ENCODE peak calls at places on chromosomes 12 and 14, in four cellular contexts. One of them, this sample, is unnamed.

GRCh38 chr14:59358774-59359173 is 106.4 kb downstream of the GPR135 start:
- DNase-seq in A549: no peak
- DNase-seq in pancreas: no peak
- DNase-seq in uterus: no peak
- DNase-seq in this sample: no peak

GRCh38 chr12:3171195-3171591 is 94.0 kb downstream of the TSPAN9 start:
- DNase-seq in A549: peak; percentile 26
- DNase-seq in pancreas: no peak
- DNase-seq in uterus: no peak
- DNase-seq in this sample: no peak

GRCh38 chr12:106296179-106296877 is 6.2 kb upstream of the TCP11L2 start:
- DNase-seq in A549: peak; percentile 69
- DNase-seq in pancreas: no peak
- DNase-seq in uterus: no peak
- DNase-seq in this sample: no peak

GRCh38 chr12:64669270-64669842 is 59.1 kb downstream of the RASSF3 start:
- DNase-seq in A549: no peak
- DNase-seq in pancreas: peak; percentile 67
- DNase-seq in uterus: no peak
- DNase-seq in this sample: peak; percentile 54

GRCh38 chr14:26199599-26200370 is 398.0 kb downstream of the NOVA1 start:
- DNase-seq in A549: no peak
- DNase-seq in pancreas: no peak
- DNase-seq in uterus: no peak
- DNase-seq in this sample: no peak

GRCh38 chr14:23569443-23570151 is 2.0 kb upstream of the AP1G2 start:
- DNase-seq in A549: peak; percentile 52
- DNase-seq in pancreas: no peak
- DNase-seq in uterus: no peak
- DNase-seq in this sample: peak; percentile 40

GRCh38 chr12:6641131-6641530 is 5.4 kb upstream of the LPAR5 start:
- DNase-seq in A549: no peak
- DNase-seq in pancreas: no peak
- DNase-seq in uterus: no peak
- DNase-seq in this sample: no peak

GRCh38 chr12:62006076-62006732 is 254.0 kb upstream of the USP15 start:
- DNase-seq in A549: peak; percentile 61
- DNase-seq in pancreas: no peak
- DNase-seq in uterus: no peak
- DNase-seq in this sample: no peak

GRCh38 chr12:48815281-48816110 is 2.8 kb upstream of the CACNB3 start:
- DNase-seq in A549: peak; percentile 84
- DNase-seq in pancreas: peak; percentile 85
- DNase-seq in uterus: peak; percentile 80
- DNase-seq in this sample: peak; percentile 94

GRCh38 chr14:67186789-67187188 is 2.5 kb upstream of the GARIN2 start:
- DNase-seq in A549: no peak
- DNase-seq in pancreas: no peak
- DNase-seq in uterus: no peak
- DNase-seq in this sample: no peak

GRCh38 chr12:49674318-49674985 is 32.8 kb downstream of the FMNL3 start:
- DNase-seq in A549: no peak
- DNase-seq in pancreas: no peak
- DNase-seq in uterus: no peak
- DNase-seq in this sample: no peak

GRCh38 chr12:130706311-130706710 is 9.8 kb downstream of the RIMBP2 start:
- DNase-seq in A549: no peak
- DNase-seq in pancreas: peak; percentile 35
- DNase-seq in uterus: no peak
- DNase-seq in this sample: peak; percentile 52

DNA sequence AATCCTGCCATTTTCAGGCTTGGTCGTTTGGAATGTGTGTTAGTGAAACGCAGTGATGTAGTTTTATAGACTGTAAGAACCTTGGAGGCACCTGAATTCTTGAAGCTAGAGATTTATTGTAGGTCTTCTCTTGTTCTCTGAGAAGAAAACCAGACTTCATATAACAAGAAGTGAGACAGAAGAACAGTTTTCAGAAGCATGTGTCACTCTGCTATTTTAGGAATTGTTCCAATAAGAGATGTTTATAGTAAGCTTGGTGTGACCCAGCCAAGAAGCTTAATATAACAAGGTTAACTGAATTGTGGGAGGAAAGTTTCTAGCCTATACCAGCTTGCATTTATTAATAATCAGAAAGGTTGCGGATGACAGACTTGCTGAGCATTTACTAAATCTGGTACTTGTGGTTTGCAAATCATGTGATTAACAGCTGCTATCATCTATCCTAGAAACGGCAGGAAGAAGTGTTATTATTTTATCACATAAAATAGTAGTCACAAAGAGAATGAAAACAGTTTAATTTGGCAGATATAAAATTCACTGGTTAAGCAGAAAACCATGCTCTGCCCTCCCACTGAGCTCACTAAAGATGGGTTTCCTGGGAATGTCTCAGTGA is 49.2 kb upstream of the BCAT1 start:
- DNase-seq in A549: no peak
- DNase-seq in pancreas: no peak
- DNase-seq in uterus: no peak
- DNase-seq in this sample: no peak
- H3K4me1 ChIP-seq in A549: no peaks in the 10 kb centered on the region
- H3K4me1 ChIP-seq in pancreas: no peaks in the 10 kb centered on the region
- H3K4me1 ChIP-seq in uterus: no peaks in the 10 kb centered on the region
- H3K4me1 ChIP-seq in this sample: peaks cover 6% of the 10 kb centered on the region

DNA sequence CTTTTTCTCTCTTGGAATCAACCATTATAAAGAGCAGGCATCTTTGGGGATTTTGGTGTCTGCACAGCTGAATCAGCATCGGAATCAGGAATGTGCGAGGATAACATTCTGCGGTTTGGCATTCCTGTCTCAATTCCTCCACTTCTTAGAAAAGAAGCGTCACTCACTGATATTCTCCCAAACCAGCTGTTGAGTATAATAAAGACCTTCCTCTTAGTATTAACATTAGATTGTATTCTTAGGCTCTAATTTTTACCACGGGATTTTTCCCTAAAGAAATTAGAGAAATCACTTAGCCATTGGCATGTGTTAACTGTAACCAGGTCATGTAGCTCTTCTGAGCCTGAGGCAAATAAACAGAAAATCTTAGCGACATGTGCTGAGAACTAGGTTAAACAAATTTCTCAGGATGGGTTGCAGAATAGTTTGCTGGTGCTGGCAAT is 128.7 kb downstream of the TMX1 start:
- DNase-seq in A549: no peak
- DNase-seq in pancreas: no peak
- DNase-seq in uterus: no peak
- DNase-seq in this sample: no peak
- H3K4me3 ChIP-seq in A549: no peak overlapping the region
- H3K4me3 ChIP-seq in pancreas: no peak overlapping the region
- H3K4me3 ChIP-seq in uterus: no peak overlapping the region
- H3K4me3 ChIP-seq in this sample: no peak overlapping the region

GRCh38 chr14:22523283-22523682 is 65.7 kb downstream of the DAD1 start:
- DNase-seq in A549: no peak
- DNase-seq in pancreas: no peak
- DNase-seq in uterus: no peak
- DNase-seq in this sample: no peak
- H3K4me1 ChIP-seq in A549: no peaks in the 10 kb centered on the region
- H3K4me1 ChIP-seq in pancreas: no peaks in the 10 kb centered on the region
- H3K4me1 ChIP-seq in uterus: no peaks in the 10 kb centered on the region
- H3K4me1 ChIP-seq in this sample: no peaks in the 10 kb centered on the region

GRCh38 chr14:61368061-61368710 is 46.8 kb downstream of the PRKCH start:
- DNase-seq in A549: no peak
- DNase-seq in pancreas: no peak
- DNase-seq in uterus: no peak
- DNase-seq in this sample: no peak

GRCh38 chr14:61369097-61369496 is 47.7 kb downstream of the PRKCH start:
- DNase-seq in A549: no peak
- DNase-seq in pancreas: no peak
- DNase-seq in uterus: no peak
- DNase-seq in this sample: no peak

GRCh38 chr14:61362072-61362750 is 40.8 kb downstream of the PRKCH start:
- DNase-seq in A549: no peak
- DNase-seq in pancreas: no peak
- DNase-seq in uterus: no peak
- DNase-seq in this sample: no peak

GRCh38 chr14:61364243-61364642 is 42.9 kb downstream of the PRKCH start:
- DNase-seq in A549: no peak
- DNase-seq in pancreas: no peak
- DNase-seq in uterus: no peak
- DNase-seq in this sample: no peak

GRCh38 chr14:61365667-61366194 is 44.4 kb downstream of the PRKCH start:
- DNase-seq in A549: no peak
- DNase-seq in pancreas: no peak
- DNase-seq in uterus: no peak
- DNase-seq in this sample: no peak
- H3K4me3 ChIP-seq in A549: no peak overlapping the region
- H3K4me3 ChIP-seq in pancreas: no peak overlapping the region
- H3K4me3 ChIP-seq in uterus: no peak overlapping the region
- H3K4me3 ChIP-seq in this sample: no peak overlapping the region